ENCODE peak calls at places on chromosomes 5 and 9, in eight cellular contexts. U, L, Q, X, J, S, I and F are unnamed samples.

GRCh38 chr5:127766556-127767335 is 63.6 kb downstream of the CCDC192 start:
- DNase-seq in U (no peak), L (no peak), Q (no peak), X (no peak), J (no peak), S (no peak), I (no peak), F (no peak)

GRCh38 chr9:136728548-136729123 is 14.1 kb downstream of the LCN10 start:
- DNase-seq in U (no peak), L (no peak), Q (no peak), X (peak), J (no peak), S (no peak), I (no peak), F (no peak)

GRCh38 chr5:69230181-69230580 is 4.5 kb upstream of the CDK7 start:
- DNase-seq in U (no peak), L (no peak), Q (no peak), X (no peak), J (no peak), S (no peak), I (no peak), F (no peak)

GRCh38 chr5:12330993-12331588 is 426.8 kb upstream of the CTNND2 start:
- DNase-seq in U (no peak), L (no peak), Q (peak), X (peak), J (no peak), S (no peak), I (no peak), F (no peak)

GRCh38 chr5:157574456-157575095 is 999 bp downstream of the ADAM19 start:
- DNase-seq in U (no peak), L (peak), Q (no peak), X (peak), J (peak), S (no peak), I (no peak), F (no peak)

GRCh38 chr9:128169492-128169891 is 9.4 kb downstream of the BBLN start:
- DNase-seq in U (no peak), L (no peak), Q (no peak), X (no peak), J (peak), S (no peak), I (no peak), F (no peak)

GRCh38 chr5:59744531-59744992 is 149.0 kb downstream of the PDE4D start:
- DNase-seq in U (no peak), L (no peak), Q (no peak), X (no peak), J (no peak), S (no peak), I (no peak), F (no peak)

GRCh38 chr9:37936965-37937364 is 33.0 kb upstream of the SLC25A51 start:
- DNase-seq in U (no peak), L (no peak), Q (no peak), X (no peak), J (no peak), S (no peak), I (no peak), F (no peak)

GRCh38 chr9:136274786-136275654 is 28.9 kb downstream of the CCDC187 start:
- DNase-seq in U (no peak), L (no peak), Q (no peak), X (no peak), J (no peak), S (no peak), I (no peak), F (no peak)

GRCh38 chr5:40798012-40798855 is at the start of gene PRKAA1:
- DNase-seq in U (peak), L (peak), Q (peak), X (peak), J (peak), S (peak), I (peak), F (peak)

GRCh38 chr5:40797273-40798011 is 732 bp downstream of the PRKAA1 start:
- DNase-seq in U (peak), L (peak), Q (no peak), X (peak), J (peak), S (peak), I (peak), F (peak)

GRCh38 chr5:40798856-40799210 is 659 bp upstream of the PRKAA1 start:
- DNase-seq in U (no peak), L (no peak), Q (no peak), X (no peak), J (no peak), S (no peak), I (no peak), F (no peak)

GRCh38 chr5:40799248-40799647 is 1.1 kb upstream of the PRKAA1 start:
- DNase-seq in U (no peak), L (no peak), Q (no peak), X (no peak), J (no peak), S (no peak), I (no peak), F (no peak)

DNA sequence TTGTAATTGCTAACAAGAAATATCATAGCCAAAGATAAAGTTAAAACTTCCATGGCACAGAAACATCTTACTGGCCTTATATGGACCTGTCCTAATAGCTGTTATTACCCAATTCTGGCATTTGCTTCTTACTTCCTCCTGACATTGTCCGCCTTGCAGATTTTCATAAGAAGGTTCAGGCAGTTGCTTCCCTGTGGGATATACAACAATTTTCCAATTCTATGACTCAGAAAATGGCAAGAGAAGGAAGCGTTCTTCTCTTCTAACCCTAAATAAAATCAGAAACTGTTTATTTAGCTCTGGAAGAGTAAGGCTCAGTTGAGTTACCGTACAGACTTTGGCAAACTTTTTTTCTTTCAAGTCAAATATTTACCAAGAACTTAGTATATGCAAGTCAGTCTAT is 1.7 kb downstream of the PRKAA1 start:
- DNase-seq in U (no peak), L (no peak), Q (no peak), X (no peak), J (no peak), S (no peak), I (no peak), F (no peak)
- H3K27ac ChIP-seq in U (peak), L (peak), Q (no peak), X (no peak), J (peak), S (no peak), I (peak), F (peak)

GRCh38 chr5:109914906-109915305 is 225.2 kb downstream of the MAN2A1 start:
- DNase-seq in U (no peak), L (no peak), Q (no peak), X (no peak), J (no peak), S (no peak), I (no peak), F (no peak)

GRCh38 chr5:109916481-109917153 is 226.9 kb downstream of the MAN2A1 start:
- DNase-seq in U (no peak), L (no peak), Q (no peak), X (no peak), J (no peak), S (no peak), I (no peak), F (no peak)

GRCh38 chr5:109917154-109917546 is 227.4 kb downstream of the MAN2A1 start:
- DNase-seq in U (no peak), L (no peak), Q (no peak), X (no peak), J (no peak), S (no peak), I (no peak), F (no peak)

GRCh38 chr5:109920736-109921135 is 231.0 kb downstream of the MAN2A1 start:
- DNase-seq in U (no peak), L (no peak), Q (no peak), X (no peak), J (no peak), S (no peak), I (no peak), F (no peak)

DNA sequence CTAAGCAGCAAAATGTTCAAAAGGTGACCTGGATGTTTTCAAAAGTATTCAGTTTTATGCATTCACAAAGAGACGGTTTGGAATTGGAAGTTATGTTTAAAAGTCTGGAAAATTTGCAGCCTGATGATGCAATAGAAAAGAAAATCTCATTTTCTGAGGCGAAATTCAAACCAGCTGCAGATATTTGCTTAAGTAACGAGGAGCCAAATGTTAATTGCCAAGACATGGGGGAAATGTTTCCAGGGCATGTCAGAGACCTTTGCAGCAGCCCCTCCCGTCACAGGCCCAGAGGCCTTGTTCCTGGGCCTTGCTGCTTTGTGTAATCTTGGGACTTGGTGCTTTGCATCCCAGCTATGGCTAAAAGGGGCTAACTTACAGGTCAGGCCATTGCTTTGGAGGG is 228.2 kb downstream of the MAN2A1 start:
- DNase-seq in U (no peak), L (no peak), Q (no peak), X (no peak), J (no peak), S (no peak), I (no peak), F (no peak)
- TF ChIP-seq POLR2AphosphoS5 in U (no peak), L (no peak), Q (no peak), X (no peak), J (no peak), S (no peak), I (no peak), F (no peak)

DNA sequence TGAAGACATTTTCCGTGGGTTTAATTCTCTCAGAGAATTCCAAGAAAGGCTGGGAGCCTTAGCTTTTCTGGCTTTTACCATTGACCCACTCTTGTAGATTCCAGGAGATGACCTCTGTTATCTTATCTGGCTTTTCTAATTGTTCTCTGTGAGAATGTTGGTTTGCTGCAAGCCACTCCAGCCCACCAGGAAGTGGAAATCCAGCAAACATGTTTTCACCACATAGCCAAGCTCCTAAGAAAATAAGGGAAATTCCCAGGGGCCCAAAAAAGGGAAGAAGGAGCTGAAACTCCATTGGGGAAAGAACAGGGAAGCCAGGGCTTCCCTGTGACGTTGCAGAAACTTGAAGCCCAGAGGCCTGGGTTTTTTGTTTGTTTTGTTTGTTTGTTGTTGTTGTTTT is 19.7 kb downstream of the GPR107 start:
- DNase-seq in U (no peak), L (no peak), Q (no peak), X (no peak), J (no peak), S (no peak), I (no peak), F (no peak)
- H3K27ac ChIP-seq in U (no peak), L (no peak), Q (peak), X (peak), J (peak), S (no peak), I (no peak), F (no peak)

DNA sequence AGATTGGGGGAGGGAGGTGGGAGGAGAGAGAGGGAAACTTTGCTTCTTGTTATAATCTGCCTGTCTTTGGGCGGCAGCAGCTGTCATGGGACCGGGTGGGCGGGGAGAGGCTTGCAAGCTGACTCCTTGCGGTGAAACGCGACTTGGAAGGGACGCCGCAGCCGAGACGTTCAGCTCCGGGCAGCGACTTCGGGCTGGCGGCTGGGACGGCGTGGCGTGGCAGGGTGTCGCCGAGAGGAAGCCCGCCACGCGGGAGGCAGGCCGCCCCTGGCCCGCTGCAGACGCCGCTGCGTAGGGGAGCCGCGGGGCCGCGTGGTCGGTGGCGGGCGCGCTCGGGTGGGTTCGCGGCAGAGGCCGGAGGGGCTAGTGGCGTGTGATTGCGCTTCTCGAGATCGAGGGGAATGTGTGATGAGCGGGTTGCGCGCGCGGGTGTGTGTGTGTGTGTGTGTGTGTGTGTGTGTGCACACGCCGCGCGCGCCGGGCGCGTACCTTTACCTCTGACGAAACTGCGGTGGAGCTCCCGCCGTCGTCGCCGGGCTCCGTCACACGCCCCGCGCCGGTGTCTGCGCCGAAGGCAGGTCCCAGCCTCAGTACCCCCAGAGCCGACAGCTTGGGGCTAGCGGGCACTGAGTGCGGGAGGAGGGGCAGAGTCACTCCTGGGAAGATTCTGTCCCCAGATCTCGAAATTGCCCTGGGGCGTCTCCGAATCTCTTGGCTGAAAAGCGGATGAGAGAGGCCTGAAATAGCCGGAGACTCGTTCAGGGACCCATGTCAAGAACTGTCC is 1.7 kb downstream of the PPARGC1B start:
- DNase-seq in U (peak), L (peak), Q (peak), X (peak), J (peak), S (peak), I (peak), F (no peak)
- TF ChIP-seq POLR2AphosphoS5 in U (no peak), L (peak), Q (no peak), X (no peak), J (peak), S (no peak), I (peak), F (no peak)